ENCODE peak calls at places on chromosomes 12 and 14, in five cellular contexts. G, F, Z, I and J are unnamed samples. For H3K36me3 and H3K9me3, the result is how much of the 10 kb centered on the place peaks cover.

GRCh38 chr12:125873031-125873430 is 807.8 kb downstream of the AACS start:
- DNase-seq in G (no peak), F (no peak), Z (no peak), I (no peak), J (no peak)

GRCh38 chr14:22641851-22642250 is 2.3 kb downstream of the OR6J1 start:
- DNase-seq in G (no peak), F (no peak), Z (no peak), I (no peak), J (no peak)

GRCh38 chr14:33646692-33647260 is 304.1 kb downstream of the EGLN3 start:
- DNase-seq in G (no peak), F (no peak), Z (peak), I (no peak), J (no peak)

GRCh38 chr14:78747809-78748208 is 577.6 kb downstream of the NRXN3 start:
- DNase-seq in G (no peak), F (no peak), Z (no peak), I (no peak), J (no peak)

GRCh38 chr14:30330452-30330851 is 228.5 kb upstream of the G2E3 start:
- DNase-seq in G (peak), F (no peak), Z (no peak), I (no peak), J (no peak)

GRCh38 chr14:67881225-67881624 is 61.6 kb downstream of the RAD51B start:
- DNase-seq in G (no peak), F (no peak), Z (no peak), I (no peak), J (no peak)

GRCh38 chr12:92928431-92928961 is 599 bp downstream of the EEA1 start:
- DNase-seq in G (no peak), F (peak), Z (no peak), I (peak), J (no peak)

GRCh38 chr14:32608880-32609279 is 279.8 kb downstream of the AKAP6 start:
- DNase-seq in G (peak), F (no peak), Z (no peak), I (no peak), J (no peak)

GRCh38 chr14:80239631-80240030 is 28.3 kb upstream of the DIO2 start:
- DNase-seq in G (no peak), F (no peak), Z (no peak), I (no peak), J (no peak)

GRCh38 chr12:81167694-81168093 is 89.8 kb downstream of the ACSS3 start:
- DNase-seq in G (peak), F (no peak), Z (peak), I (no peak), J (no peak)

DNA sequence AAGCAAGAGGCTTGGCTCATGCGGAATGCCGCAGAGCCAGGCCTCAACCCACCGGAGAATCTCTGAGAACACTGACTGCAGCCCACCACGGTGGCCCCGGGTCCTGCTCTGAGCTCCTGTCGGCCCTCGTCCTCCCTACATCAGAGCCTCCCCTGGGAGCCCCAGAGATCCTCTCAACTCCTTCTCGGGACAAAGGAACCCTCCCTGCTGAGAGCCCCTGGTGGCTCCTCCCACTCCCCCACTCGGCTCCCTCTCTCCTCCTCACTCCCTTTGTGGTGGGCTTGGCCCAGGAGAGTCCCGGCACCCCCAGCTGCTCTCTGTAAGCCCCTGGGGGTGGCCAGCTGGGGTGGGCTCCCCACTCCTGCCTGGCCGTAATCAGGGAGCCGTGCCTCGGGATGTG is 11.1 kb upstream of the INF2 start:
- DNase-seq in G (peak), F (peak), Z (peak), I (no peak), J (peak)
- H3K36me3 ChIP-seq in G (under half), F (under half), Z (under half), I (under half), J (under half)

DNA sequence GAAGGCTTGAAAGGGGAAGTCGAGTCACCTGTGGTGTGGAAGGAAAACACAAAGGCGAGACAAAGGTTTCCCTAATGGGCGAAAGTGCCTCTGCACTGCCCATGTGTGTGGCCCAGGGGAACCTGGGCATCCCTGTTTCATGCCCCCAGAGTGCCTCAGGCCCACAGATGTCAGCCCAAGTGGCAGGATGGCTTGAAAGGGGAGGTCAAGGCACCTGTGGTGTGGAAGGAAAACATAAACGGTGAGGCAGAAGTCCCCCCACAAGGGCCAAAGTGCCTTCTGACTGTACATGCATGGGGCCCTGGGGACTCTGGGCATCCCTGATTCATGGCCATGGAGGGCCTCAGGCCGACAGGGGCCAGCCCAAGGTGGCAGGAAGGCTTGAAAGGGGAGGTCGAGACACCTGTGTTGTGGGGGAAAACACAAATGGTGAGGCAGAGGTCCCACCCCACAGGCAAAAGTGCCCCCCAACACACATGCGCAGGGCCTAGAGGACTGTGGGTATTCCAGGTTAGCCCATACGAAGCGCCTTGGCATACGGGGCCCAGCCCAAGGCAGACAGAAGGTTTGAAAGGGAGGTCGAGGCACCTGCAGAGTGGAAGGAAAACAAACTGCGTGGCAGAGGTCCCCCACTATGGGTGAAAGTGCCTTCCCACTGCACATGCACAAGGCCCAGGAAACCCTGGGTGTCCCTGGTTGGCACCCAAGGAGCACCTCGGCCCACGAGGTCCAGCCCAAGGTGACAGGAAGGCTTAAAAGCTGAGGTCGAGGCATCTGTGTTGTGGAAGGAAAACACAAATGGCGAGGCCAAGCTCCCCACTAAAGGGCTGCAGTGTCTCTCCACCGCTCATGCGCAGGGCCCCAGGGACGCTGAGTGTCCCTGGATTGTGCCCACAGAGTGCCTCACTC is 382.3 kb downstream of the ALG10 start:
- DNase-seq in G (no peak), F (peak), Z (no peak), I (peak), J (peak)
- H3K9me3 ChIP-seq in G (half or more), F (under half), Z (half or more), I (half or more), J (half or more)

GRCh38 chr12:108548954-108549521 is 11.9 kb downstream of the SART3 start:
- DNase-seq in G (no peak), F (no peak), Z (no peak), I (no peak), J (no peak)
- H3K36me3 ChIP-seq in G (under half), F (under half), Z (under half), I (under half), J (under half)

DNA sequence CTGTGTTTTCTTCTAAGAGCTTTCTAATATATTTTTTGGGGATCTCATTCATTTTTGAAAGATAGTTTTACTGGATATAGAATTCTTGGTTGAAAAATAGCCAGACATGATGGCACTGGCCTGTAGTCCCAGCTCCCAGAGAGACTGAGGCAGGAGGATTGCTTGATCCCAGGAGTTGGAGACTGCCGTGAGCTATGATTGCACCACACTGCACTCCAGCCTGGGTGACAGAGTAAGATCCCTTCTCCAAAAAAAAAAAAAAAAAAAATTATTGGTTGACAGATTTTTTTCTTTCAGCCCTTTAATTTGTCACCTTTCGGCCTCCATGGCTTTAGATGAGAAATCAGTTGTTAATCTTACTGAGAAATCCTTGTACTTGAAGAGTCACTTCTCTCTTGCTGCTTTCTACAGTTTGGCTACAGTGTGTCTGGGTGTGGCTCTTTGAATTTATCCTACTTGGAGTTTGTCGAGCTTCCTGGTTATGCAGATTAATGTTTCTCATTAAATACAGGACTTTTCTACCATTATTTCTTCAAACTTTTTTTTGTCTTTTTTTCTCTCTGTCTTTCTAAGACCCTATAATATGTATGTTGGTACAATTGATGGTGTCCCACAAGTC is 60.2 kb upstream of the AMN start:
- DNase-seq in G (no peak), F (no peak), Z (no peak), I (no peak), J (peak)
- H3K9me3 ChIP-seq in G (under half), F (under half), Z (under half), I (under half), J (under half)

GRCh38 chr14:65333926-65334687 is 78.4 kb upstream of the FUT8 start:
- DNase-seq in G (no peak), F (peak), Z (peak), I (no peak), J (peak)

GRCh38 chr14:65330416-65330815 is 82.1 kb upstream of the FUT8 start:
- DNase-seq in G (no peak), F (no peak), Z (no peak), I (no peak), J (no peak)

GRCh38 chr14:65331652-65332051 is 80.9 kb upstream of the FUT8 start:
- DNase-seq in G (no peak), F (no peak), Z (no peak), I (no peak), J (no peak)

GRCh38 chr14:65329911-65330310 is 82.6 kb upstream of the FUT8 start:
- DNase-seq in G (no peak), F (no peak), Z (no peak), I (no peak), J (no peak)

DNA sequence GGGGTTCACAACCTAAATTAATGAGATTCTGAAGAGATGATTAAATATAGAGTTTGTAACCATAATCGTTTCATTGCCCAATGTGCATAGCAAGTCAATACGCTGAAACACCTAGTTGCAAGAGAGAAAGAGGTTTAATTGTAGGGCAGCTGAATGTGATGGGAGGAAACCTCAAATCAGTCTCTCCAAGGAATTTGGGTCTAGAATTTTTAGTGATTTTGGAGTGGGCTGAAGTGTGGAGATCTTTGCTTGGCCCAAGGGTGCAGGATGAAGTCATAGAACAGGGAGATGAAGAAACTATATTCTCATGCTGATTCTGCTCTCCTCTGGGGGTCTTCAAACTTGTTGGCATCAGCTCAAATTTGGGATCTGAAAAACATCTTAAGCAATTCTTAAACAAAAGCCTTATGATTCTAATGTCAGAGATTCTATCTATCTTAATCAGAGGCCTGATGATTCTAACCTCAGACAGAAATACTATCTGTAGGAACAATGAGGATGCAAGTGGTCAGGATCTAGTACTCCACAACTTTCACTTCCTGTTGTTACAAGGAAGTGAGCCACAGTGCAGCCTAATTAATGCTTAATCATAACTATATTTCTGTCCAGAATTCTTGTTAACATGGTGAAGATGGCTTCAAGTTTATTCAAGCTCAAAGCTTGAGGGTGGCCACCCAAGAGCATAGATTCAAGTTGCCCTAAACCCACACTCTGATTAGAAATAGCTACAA is 80.2 kb upstream of the FUT8 start:
- DNase-seq in G (no peak), F (no peak), Z (no peak), I (no peak), J (no peak)
- H3K36me3 ChIP-seq in G (under half), F (under half), Z (under half), I (under half), J (under half)